ENCODE peak calls at places on chromosomes 2 and 18, in ten cellular contexts. T is RWPE2; S is naive thymus-derived CD4-positive, alpha-beta T cell; H is CD8-positive, alpha-beta T cell; Y is pancreas; Q is IMR-90; E is lower lobe of right lung; V is body of pancreas; F is psoas muscle; O is lung. R is an unnamed sample. For H3K4me1, the result is how much of the 10 kb centered on the place peaks cover.

GRCh38 chr2:96806468-96807126 is 9.5 kb upstream of the CNNM3 start:
- ATAC-seq in E (no peak), V (peak), S (peak), H (peak), Y (no peak), T (no peak), Q (no peak), F (no peak), O (no peak), R (no peak)

GRCh38 chr2:190879474-190880373 is 897 bp upstream of the GLS start:
- ATAC-seq in H (no peak), F (peak), S (no peak), V (peak), E (peak), T (no peak), Q (no peak), Y (peak), O (no peak), R (no peak)

GRCh38 chr2:73921581-73921980 is 5.1 kb upstream of the DGUOK start:
- ATAC-seq in F (no peak), Y (no peak), T (no peak), V (no peak), O (no peak), H (no peak), S (no peak), Q (peak), E (no peak), R (no peak)

GRCh38 chr2:186783254-186783653 is 65.7 kb downstream of the ZSWIM2 start:
- ATAC-seq in H (no peak), Q (no peak), S (no peak), Y (no peak), F (no peak), V (no peak), T (no peak), E (no peak), O (no peak), R (no peak)

GRCh38 chr2:227183657-227184367 is 19.4 kb downstream of the COL4A3 start:
- ATAC-seq in S (no peak), Q (no peak), Y (peak), T (no peak), V (no peak), F (no peak), H (no peak), E (peak), O (peak), R (no peak)

GRCh38 chr2:188811522-188811921 is 162.7 kb upstream of the COL3A1 start:
- ATAC-seq in Y (peak), S (no peak), V (no peak), F (no peak), O (peak), E (no peak), T (peak), H (no peak), Q (peak), R (peak)

GRCh38 chr2:241763551-241764271 is 12.9 kb upstream of the GAL3ST2 start:
- ATAC-seq in O (no peak), S (peak), Q (no peak), V (no peak), Y (no peak), E (peak), F (no peak), H (peak), T (no peak), R (no peak)

GRCh38 chr18:48613589-48613988 is 74.8 kb downstream of the CTIF start:
- ATAC-seq in T (no peak), E (no peak), V (no peak), F (peak), S (no peak), Y (no peak), O (no peak), Q (peak), H (no peak), R (peak)

GRCh38 chr2:25089605-25090424 is 47.9 kb downstream of the EFR3B start:
- ATAC-seq in F (no peak), Q (no peak), S (no peak), O (no peak), H (no peak), E (peak), Y (no peak), V (no peak), T (no peak), R (no peak)

GRCh38 chr2:164567335-164567989 is 53.8 kb downstream of the GRB14 start:
- ATAC-seq in T (no peak), Q (no peak), E (no peak), V (no peak), S (no peak), H (no peak), Y (peak), F (no peak), O (no peak), R (no peak)

GRCh38 chr18:10184776-10185175 is 269.7 kb upstream of the APCDD1 start:
- ATAC-seq in O (no peak), S (no peak), T (no peak), E (no peak), F (no peak), H (no peak), Q (no peak), V (no peak), Y (no peak), R (no peak)

GRCh38 chr2:207513577-207514257 is 16.0 kb upstream of the CREB1 start:
- ATAC-seq in H (no peak), Y (peak), S (no peak), O (peak), Q (peak), T (peak), F (peak), V (peak), E (peak), R (peak)

GRCh38 chr2:107062599-107063196 is 176.7 kb upstream of the ST6GAL2 start:
- ATAC-seq in Q (no peak), H (no peak), E (no peak), T (no peak), Y (no peak), V (no peak), S (no peak), F (no peak), O (no peak), R (no peak)

GRCh38 chr18:44579028-44579692 is 101.5 kb upstream of the SETBP1 start:
- ATAC-seq in S (no peak), Y (peak), F (no peak), E (no peak), O (no peak), V (no peak), H (no peak), T (peak), Q (peak), R (no peak)

GRCh38 chr2:241772063-241772499 is 4.5 kb upstream of the GAL3ST2 start:
- ATAC-seq in O (no peak), F (no peak), V (no peak), Q (no peak), T (no peak), E (no peak), Y (no peak), S (no peak), H (peak), R (no peak)

GRCh38 chr2:86021396-86022378 is 84.0 kb downstream of the POLR1A start:
- ATAC-seq in T (no peak), E (no peak), V (no peak), F (no peak), O (no peak), S (no peak), Q (peak), Y (no peak), H (no peak), R (no peak)

GRCh38 chr18:13451208-13451530 is 232.6 kb downstream of the LDLRAD4 start:
- ATAC-seq in V (no peak), E (no peak), H (no peak), S (no peak), F (no peak), Q (no peak), T (no peak), Y (no peak), O (no peak), R (no peak)
- H3K4me1 ChIP-seq in V (under half), E (under half), H (under half), S (under half), F (half or more), Q (under half), T (under half), Y (under half), O (under half), R (under half)

GRCh38 chr2:72914226-72915075 is 2.9 kb upstream of the EMX1 start:
- ATAC-seq in E (no peak), O (no peak), F (no peak), V (no peak), S (no peak), T (no peak), Q (no peak), H (no peak), Y (no peak), R (no peak)
- H3K4me3 ChIP-seq in E (no peak), O (no peak), F (no peak), V (no peak), S (peak), T (no peak), Q (no peak), H (no peak), Y (no peak), R (no peak)

GRCh38 chr18:54606835-54607212 is 15.8 kb downstream of the DYNAP start:
- ATAC-seq in O (no peak), T (no peak), Y (peak), H (no peak), V (peak), E (peak), S (no peak), F (no peak), Q (no peak), R (no peak)
- H3K4me1 ChIP-seq in O (under half), T (under half), Y (under half), H (under half), V (under half), E (under half), S (under half), F (under half), Q (under half), R (under half)

GRCh38 chr18:35122586-35123224 is 81.5 kb downstream of the MAPRE2 start:
- ATAC-seq in Y (no peak), E (no peak), T (no peak), S (peak), Q (no peak), F (peak), O (no peak), H (peak), V (no peak), R (no peak)
- H3K4me3 ChIP-seq in Y (no peak), E (no peak), T (no peak), S (no peak), Q (no peak), F (no peak), O (no peak), H (no peak), V (no peak), R (no peak)

DNA sequence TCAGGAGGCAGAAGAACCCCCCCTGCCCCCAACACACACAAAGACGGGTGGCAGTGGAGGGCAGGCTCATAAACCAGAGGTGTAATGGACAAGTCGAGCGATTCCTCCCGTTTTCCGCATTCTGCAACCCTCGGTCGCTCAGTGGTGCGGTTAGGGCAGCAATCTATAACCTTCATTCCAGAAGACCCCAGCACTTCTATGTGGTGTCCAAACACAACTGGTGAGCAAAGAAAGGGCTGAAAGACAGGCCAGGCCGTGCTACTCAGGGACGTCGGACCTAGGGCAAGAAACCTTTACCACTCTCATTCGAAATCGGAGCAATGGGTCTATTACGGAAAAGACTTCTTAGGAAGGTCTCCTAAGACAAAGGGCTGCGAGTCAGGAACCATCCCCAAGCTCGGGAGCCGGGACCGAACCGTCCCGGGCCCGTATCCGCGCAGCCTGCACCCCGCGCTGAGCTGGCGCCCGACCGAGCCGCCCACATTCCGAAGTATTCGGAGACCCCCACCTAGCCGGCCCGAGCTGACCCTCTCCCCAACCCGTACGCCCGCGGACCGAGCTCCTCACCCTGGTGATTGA is 568 bp downstream of the ARL5A start:
- ATAC-seq in Y (peak), Q (peak), O (peak), T (peak), H (peak), S (peak), E (peak), F (peak), V (peak), R (no peak)
- H3K4me1 ChIP-seq in Y (under half), Q (under half), O (under half), T (under half), H (under half), S (under half), E (under half), F (half or more), V (under half), R (under half)

DNA sequence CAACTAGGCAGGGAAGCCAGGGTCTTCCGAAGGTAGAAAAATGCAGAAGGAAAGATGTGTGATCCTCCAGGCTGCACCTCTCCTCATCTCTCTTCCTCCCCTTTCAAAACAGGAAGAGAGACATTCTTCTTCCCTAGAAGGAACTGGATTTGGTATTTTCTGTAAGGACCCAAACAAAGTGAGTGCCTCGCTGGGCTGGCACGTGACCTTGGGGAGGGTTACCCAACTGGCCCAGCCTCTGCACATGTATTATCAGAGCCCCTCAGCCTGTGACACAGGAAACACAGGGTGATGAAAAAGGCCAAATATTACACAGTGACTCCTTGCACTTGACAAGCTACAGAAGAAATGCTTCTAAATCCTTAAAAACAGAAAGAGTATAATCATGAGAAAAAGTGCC is 2.3 kb downstream of the HJURP start:
- ATAC-seq in Y (no peak), Q (no peak), O (no peak), S (no peak), E (no peak), V (no peak), T (no peak), H (no peak), F (no peak), R (no peak)
- H3K4me3 ChIP-seq in Y (no peak), Q (no peak), O (no peak), S (no peak), E (no peak), V (no peak), T (no peak), H (no peak), F (no peak), R (no peak)

DNA sequence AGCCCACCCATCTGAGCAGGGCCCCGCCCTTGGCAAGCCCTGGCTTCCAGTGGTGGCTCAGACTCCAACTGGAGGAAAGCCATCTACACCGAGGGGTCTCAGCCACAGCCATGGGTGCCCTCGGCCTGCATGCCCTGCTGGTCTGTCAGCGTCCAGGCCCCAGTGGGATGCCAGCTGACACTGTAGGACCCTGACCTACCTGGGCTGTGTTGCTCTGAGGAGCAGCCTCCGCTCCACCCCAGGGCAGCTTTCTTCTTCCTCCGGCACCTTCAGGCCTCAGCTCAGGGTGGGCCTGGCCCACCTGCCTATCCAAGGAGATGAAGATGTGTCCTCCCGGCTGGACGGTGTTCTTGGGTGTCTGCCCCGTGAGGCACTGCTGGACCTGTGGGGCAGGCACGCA is 13.9 kb upstream of the ARHGEF4 start:
- ATAC-seq in F (no peak), O (no peak), H (no peak), E (no peak), S (no peak), T (no peak), Y (no peak), Q (no peak), V (no peak), R (no peak)
- H3K4me1 ChIP-seq in F (under half), O (under half), H (under half), E (under half), S (under half), T (under half), Y (under half), Q (under half), V (under half), R (under half)

GRCh38 chr2:224910535-224910934 is 131.7 kb downstream of the DOCK10 start:
- ATAC-seq in H (no peak), T (no peak), V (peak), Q (peak), F (peak), O (peak), E (peak), Y (peak), S (no peak), R (peak)
- H3K4me3 ChIP-seq in H (no peak), T (no peak), V (no peak), Q (no peak), F (no peak), O (no peak), E (no peak), Y (no peak), S (no peak), R (no peak)

DNA sequence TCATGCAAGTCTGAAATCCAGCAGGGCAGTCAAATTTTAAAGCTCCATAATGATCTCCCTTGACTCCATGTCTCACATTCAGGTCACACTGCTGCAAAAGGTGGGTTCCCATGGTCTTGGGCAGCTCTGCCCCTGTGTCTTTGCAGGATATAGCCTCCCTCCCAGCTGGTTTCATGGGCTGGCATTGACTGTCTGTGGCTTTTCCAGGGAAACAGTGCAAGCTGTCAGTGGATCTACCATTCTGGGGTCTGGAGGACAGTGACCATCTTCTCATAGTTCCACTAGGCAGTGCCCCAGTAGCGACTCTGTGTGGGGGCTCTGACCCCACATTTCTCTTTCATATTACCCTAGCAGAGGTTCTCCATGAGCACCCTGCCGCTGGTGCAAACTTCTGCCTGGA is 220.6 kb upstream of the COPS8 start:
- ATAC-seq in T (no peak), O (no peak), F (no peak), E (no peak), S (no peak), H (no peak), Q (no peak), V (no peak), Y (no peak), R (no peak)
- H3K4me1 ChIP-seq in T (under half), O (under half), F (under half), E (under half), S (under half), H (under half), Q (under half), V (under half), Y (under half), R (under half)

R was measured in gastroesophageal sphincter.